ENCODE peak calls at places on chromosomes 12 and 14, in four cellular contexts. N, R, C and B are unnamed samples. For H3K27me3, the result is how much of the 10 kb centered on the place peaks cover.

GRCh38 chr14:54975856-54976255 is 51.0 kb downstream of the WDHD1 start:
- DNase-seq in R (peak), C (no peak), N (no peak), B (no peak)

GRCh38 chr14:63204407-63205280 is at the start of gene RHOJ:
- DNase-seq in N (no peak), R (peak), C (no peak), B (peak)

GRCh38 chr12:92539966-92540791 is 162.6 kb upstream of the PLEKHG7 start:
- DNase-seq in R (no peak), N (no peak), C (no peak), B (peak)

GRCh38 chr14:64688801-64689200 is 15.4 kb upstream of the PLEKHG3 start:
- DNase-seq in C (no peak), N (no peak), R (no peak), B (no peak)

GRCh38 chr12:66092559-66093269 is 37.8 kb downstream of the LLPH start:
- DNase-seq in C (no peak), R (no peak), N (no peak), B (no peak)

GRCh38 chr14:104202259-104203070 is 64.1 kb downstream of the KIF26A start:
- DNase-seq in C (no peak), R (no peak), N (no peak), B (peak)

GRCh38 chr12:131390408-131391100 is 320.3 kb upstream of the SFSWAP start:
- DNase-seq in N (no peak), C (no peak), R (no peak), B (peak)

GRCh38 chr12:76847260-76847659 is 31.6 kb downstream of the CSRP2 start:
- DNase-seq in R (no peak), N (no peak), C (no peak), B (no peak)

GRCh38 chr12:130826151-130826801 is 12.8 kb downstream of the STX2 start:
- DNase-seq in C (peak), R (peak), N (peak), B (peak)

GRCh38 chr14:56185991-56186390 is 67.8 kb downstream of the PELI2 start:
- DNase-seq in N (no peak), C (no peak), R (no peak), B (no peak)

DNA sequence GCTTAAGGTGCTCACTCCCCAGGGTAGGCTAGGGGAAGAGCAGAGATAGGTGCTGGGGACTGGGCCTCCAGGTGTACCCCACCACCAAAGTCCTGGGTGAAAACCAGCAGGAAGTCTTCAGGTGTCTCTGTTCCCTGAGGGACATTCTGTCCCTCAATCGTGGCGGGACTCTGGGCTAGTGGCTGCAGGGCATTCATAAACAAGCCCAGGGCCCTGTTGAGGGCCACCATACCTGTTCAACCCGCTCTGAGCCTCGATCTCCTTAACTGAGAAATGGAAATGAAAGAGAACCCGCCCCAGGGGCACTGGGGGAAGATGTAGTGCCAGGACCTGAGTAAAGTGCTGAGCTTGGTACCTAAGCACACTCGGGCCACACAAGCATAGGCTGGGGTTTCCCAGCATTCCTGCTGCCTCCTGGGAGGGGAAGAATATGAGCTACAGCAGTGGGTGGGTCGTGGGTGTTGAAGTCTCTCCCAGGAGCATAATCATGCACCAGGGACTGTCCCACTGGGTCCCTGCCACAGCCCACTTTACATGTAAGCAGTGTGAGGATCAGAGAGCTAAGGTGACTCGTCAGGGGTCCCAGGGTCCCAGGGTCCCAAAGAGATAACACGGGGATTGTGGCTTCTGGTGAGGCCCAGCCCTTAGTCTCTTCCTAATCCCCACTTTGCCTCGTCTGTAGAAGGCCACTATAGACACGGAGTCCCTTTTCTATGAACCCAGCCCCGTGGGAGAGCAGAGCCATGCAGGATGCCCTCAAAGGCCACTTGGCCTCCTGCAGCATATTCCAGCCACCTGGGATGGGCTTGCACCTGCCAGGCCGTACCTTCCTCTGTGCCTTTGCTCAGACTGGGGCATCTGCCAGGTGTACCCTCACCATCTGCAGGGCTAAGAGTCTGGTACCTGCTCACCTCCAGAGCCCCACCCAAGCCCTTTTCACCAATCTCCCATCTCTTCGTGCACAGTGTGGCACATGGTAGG is 14.4 kb downstream of the FAM222A start:
- DNase-seq in C (no peak), R (no peak), N (peak), B (no peak)
- H3K27me3 ChIP-seq in C (under half), R (under half), N (under half), B (under half)

GRCh38 chr12:3294481-3294911 is 196.5 kb upstream of the PRMT8 start:
- DNase-seq in R (no peak), N (no peak), C (no peak), B (no peak)

GRCh38 chr12:3295225-3295624 is 195.8 kb upstream of the PRMT8 start:
- DNase-seq in C (no peak), N (no peak), R (no peak), B (no peak)

GRCh38 chr12:3293446-3294161 is 197.4 kb upstream of the PRMT8 start:
- DNase-seq in R (peak), N (no peak), C (no peak), B (peak)

GRCh38 chr12:3291939-3292338 is 199.1 kb upstream of the PRMT8 start:
- DNase-seq in R (no peak), C (no peak), N (no peak), B (no peak)

GRCh38 chr12:3293013-3293412 is 198.0 kb upstream of the PRMT8 start:
- DNase-seq in N (no peak), R (no peak), C (no peak), B (no peak)
- H3K27me3 ChIP-seq in N (under half), R (under half), C (under half), B (under half)

DNA sequence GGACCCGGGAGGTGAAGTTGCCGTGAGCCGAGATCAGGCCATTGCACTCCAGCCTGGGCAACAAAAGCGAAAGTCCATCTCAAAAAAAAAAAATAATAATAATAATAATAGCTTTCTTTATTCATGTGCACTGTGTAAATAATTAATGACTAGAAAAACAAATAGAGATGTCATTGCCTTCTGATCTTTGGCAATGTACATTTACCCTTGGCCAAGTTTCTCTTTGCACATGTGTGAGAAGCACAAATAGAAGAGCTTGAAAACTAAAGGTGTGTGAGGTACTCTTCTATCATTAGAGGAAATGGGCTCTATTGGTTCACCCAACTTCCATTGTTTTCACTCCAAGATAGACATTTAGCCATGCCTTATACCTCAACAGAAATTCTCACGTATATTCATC is 170.1 kb upstream of the PDZRN4 start:
- DNase-seq in N (no peak), R (no peak), C (no peak), B (no peak)
- H3K27me3 ChIP-seq in N (under half), R (under half), C (under half), B (under half)

GRCh38 chr12:198708-199107 is 15.2 kb downstream of the SLC6A12 start:
- DNase-seq in R (no peak), C (no peak), N (no peak), B (no peak)

GRCh38 chr12:203074-203461 is 10.9 kb downstream of the SLC6A12 start:
- DNase-seq in C (no peak), N (no peak), R (no peak), B (no peak)

GRCh38 chr12:203462-204260 is 10.3 kb downstream of the SLC6A12 start:
- DNase-seq in R (no peak), C (no peak), N (no peak), B (peak)

GRCh38 chr12:202081-202731 is 11.8 kb downstream of the SLC6A12 start:
- DNase-seq in C (no peak), R (no peak), N (no peak), B (no peak)

DNA sequence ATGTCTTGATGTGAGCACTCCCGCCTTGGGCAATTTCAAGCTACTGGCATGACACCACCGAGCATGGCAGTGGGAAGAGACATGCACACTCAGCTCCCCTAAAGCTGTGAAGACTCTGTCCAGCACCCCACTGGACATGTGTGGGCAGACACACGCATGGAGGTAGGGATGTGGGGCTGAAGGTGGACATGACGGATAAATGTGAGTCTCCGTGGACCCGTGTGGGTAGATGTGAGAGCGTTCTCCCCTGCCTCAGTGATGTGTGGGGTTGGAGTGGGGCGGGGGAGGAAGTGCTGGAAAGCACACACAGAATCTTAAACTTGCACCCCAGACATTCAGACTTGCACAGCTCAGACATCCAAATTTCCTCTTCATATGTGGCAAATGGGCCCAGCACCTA is 12.6 kb downstream of the SLC6A12 start:
- DNase-seq in R (no peak), C (no peak), N (no peak), B (no peak)
- H3K27me3 ChIP-seq in R (under half), C (under half), N (under half), B (under half)

GRCh38 chr12:109738209-109738608 is 24.6 kb downstream of the FAM222A start:
- DNase-seq in N (peak), C (no peak), R (no peak), B (no peak)
- H3K27me3 ChIP-seq in N (under half), C (under half), R (under half), B (under half)

DNA sequence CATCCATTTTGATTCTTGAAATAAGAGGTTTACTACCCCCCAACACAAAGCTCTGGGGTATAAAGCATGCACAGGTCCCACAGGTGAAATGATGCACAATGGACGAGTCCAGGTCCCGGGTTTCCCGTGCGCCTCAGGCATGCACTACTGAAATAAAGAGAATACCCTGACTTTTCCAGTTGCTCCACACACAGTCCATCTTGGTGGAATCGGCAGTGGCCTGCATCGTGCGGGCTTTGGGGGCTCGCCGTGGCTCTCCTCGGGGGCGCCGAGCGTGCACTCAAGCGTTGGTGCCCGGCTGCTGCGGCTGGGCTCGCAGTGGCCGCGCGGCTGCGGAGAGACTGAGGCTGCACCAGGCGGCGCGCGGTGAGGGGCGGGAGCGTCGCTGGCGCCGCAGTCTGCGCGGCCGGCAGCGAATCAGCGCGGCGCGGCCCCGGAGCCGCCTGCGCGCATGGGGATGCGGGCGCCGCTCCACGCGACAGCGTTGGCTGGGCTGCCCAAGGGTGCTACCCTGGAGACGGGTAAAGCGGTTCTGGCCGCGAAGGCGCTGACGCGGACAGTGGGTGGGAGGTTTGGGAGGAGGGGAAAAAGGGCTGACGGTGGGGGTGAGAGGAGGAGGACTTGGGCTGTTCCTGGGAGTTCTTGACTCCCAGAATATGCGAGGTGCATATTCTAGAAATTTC is 53.8 kb upstream of the CCDC175 start:
- DNase-seq in C (no peak), N (no peak), R (no peak), B (peak)
- H3K27me3 ChIP-seq in C (under half), N (under half), R (under half), B (under half)

DNA sequence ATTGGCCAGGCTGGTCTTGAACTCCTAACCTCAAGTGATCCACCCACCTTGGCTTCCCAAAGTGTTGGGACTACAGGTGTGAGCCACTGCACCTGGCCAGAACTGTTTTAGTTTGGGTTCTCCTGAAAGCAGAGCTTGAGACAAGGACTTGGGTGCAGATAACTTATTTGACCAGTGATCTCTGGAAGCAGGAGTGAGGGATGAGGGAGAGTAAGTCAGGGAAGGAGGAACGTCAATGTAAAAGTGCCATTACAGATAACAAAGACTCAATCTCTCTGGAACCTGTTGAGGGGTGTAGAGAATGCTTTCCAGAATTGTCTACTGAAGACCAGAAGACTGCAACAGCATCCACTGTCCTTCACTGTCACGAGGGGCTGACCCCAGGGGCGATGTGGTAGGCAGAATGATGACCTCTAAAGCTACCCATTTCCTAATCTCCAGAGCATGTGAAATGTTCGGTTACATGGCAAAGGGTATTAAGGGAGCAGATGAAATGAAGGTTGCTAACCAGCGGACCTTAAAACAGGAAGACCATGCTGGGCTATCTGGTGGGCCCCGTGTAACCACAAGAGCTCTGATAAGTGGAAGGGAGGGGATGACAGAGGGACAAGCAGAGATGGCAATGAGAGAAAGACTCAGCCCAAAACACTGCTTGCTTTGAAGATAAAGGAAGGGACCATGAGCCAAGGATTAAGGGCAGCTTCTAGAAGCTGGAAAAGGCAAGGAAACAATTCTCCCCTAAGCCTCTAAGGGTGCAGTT is 207.8 kb downstream of the RBM19 start:
- DNase-seq in N (no peak), R (no peak), C (no peak), B (no peak)
- H3K27me3 ChIP-seq in N (under half), R (under half), C (under half), B (under half)

GRCh38 chr14:100673085-100673806 is 53.4 kb upstream of the DLK1 start:
- DNase-seq in C (no peak), R (no peak), N (no peak), B (no peak)
- H3K27me3 ChIP-seq in C (under half), R (under half), N (under half), B (under half)